ENCODE peak calls at places on chromosomes 6 and 20, in six cellular contexts. N is AG10803, D is body of pancreas, V is H1, U is B cell, W is PC-9. J is an unnamed sample.

GRCh38 chr6:79167931-79168694 is 66.4 kb downstream of the HMGN3 start:
- DNase-seq in N (peak), D (no peak), V (no peak), U (no peak), W (no peak), J (peak)

GRCh38 chr6:10613077-10613476 is 81.3 kb downstream of the C6orf52 start:
- DNase-seq in N (no peak), D (no peak), V (no peak), U (no peak), W (no peak), J (no peak)

GRCh38 chr6:109896333-109896732 is 81.8 kb upstream of the GPR6 start:
- DNase-seq in N (peak), D (no peak), V (no peak), U (no peak), W (no peak), J (peak)

GRCh38 chr6:44431118-44431725 is 43.7 kb downstream of the CDC5L start:
- DNase-seq in N (peak), D (peak), V (no peak), U (peak), W (peak), J (peak)

GRCh38 chr6:74534485-74535211 is 671.2 kb downstream of the COL12A1 start:
- DNase-seq in N (peak), D (peak), V (no peak), U (no peak), W (no peak), J (peak)

GRCh38 chr6:170437719-170438401 is 115.2 kb downstream of the PSMB1 start:
- DNase-seq in N (no peak), D (no peak), V (no peak), U (no peak), W (no peak), J (peak)

GRCh38 chr20:48724891-48725588 is 102.8 kb downstream of the PREX1 start:
- DNase-seq in N (no peak), D (no peak), V (no peak), U (no peak), W (no peak), J (no peak)

GRCh38 chr6:12033770-12034169 is 21.7 kb downstream of the HIVEP1 start:
- DNase-seq in N (peak), D (no peak), V (no peak), U (no peak), W (peak), J (peak)

GRCh38 chr6:56853541-56853940 is 101.4 kb upstream of the BEND6 start:
- DNase-seq in N (no peak), D (no peak), V (no peak), U (no peak), W (no peak), J (no peak)

GRCh38 chr20:40343390-40343789 is 345.6 kb downstream of the MAFB start:
- DNase-seq in N (no peak), D (no peak), V (no peak), U (no peak), W (no peak), J (no peak)

GRCh38 chr20:49510562-49511117 is 28.2 kb upstream of the KCNB1 start:
- DNase-seq in N (peak), D (peak), V (no peak), U (no peak), W (no peak), J (peak)

GRCh38 chr6:168496932-168497331 is 55.9 kb downstream of the SMOC2 start:
- DNase-seq in N (no peak), D (no peak), V (no peak), U (no peak), W (no peak), J (no peak)

GRCh38 chr20:56072165-56072564 is 66.8 kb upstream of the CBLN4 start:
- DNase-seq in N (no peak), D (no peak), V (no peak), U (no peak), W (no peak), J (no peak)

GRCh38 chr6:13013681-13014550 is 297.3 kb downstream of the PHACTR1 start:
- DNase-seq in N (no peak), D (peak), V (no peak), U (peak), W (no peak), J (no peak)

GRCh38 chr6:129766959-129767728 is 57.2 kb upstream of the ARHGAP18 start:
- DNase-seq in N (peak), D (peak), V (no peak), U (peak), W (peak), J (peak)

GRCh38 chr6:17621003-17621402 is 20.9 kb downstream of the FAM8A1 start:
- DNase-seq in N (no peak), D (no peak), V (no peak), U (no peak), W (no peak), J (no peak)

GRCh38 chr6:110139052-110139451 is 40.4 kb downstream of the WASF1 start:
- DNase-seq in N (no peak), D (no peak), V (no peak), U (no peak), W (no peak), J (no peak)

GRCh38 chr6:108630050-108630714 is 69.5 kb downstream of the FOXO3 start:
- DNase-seq in N (no peak), D (no peak), V (no peak), U (no peak), W (no peak), J (no peak)

GRCh38 chr6:28161410-28162079 is 19.9 kb downstream of the ZKSCAN8 start:
- DNase-seq in N (peak), D (peak), V (peak), U (peak), W (peak), J (peak)

GRCh38 chr6:20319520-20320357 is 81.9 kb upstream of the E2F3 start:
- DNase-seq in N (no peak), D (no peak), V (no peak), U (peak), W (no peak), J (no peak)

GRCh38 chr20:18056174-18057105 is 1.3 kb downstream of the OVOL2 start:
- DNase-seq in N (no peak), D (peak), V (no peak), U (peak), W (peak), J (no peak)

GRCh38 chr6:36674942-36675341 is 3.6 kb upstream of the CDKN1A start:
- DNase-seq in N (no peak), D (no peak), V (no peak), U (no peak), W (no peak), J (no peak)

GRCh38 chr6:125746731-125747588 is 2.5 kb upstream of the HEY2 start:
- DNase-seq in N (peak), D (peak), V (peak), U (peak), W (peak), J (peak)

GRCh38 chr6:44697333-44697732 is 309.8 kb downstream of the CDC5L start:
- DNase-seq in N (peak), D (no peak), V (no peak), U (no peak), W (no peak), J (no peak)

GRCh38 chr6:105364243-105364642 is 38.6 kb downstream of the PREP start:
- DNase-seq in N (no peak), D (no peak), V (no peak), U (no peak), W (no peak), J (peak)

GRCh38 chr20:10701607-10702006 is 27.8 kb upstream of the JAG1 start:
- DNase-seq in N (no peak), D (no peak), V (no peak), U (no peak), W (no peak), J (no peak)

GRCh38 chr20:10699506-10699905 is 25.7 kb upstream of the JAG1 start:
- DNase-seq in N (no peak), D (no peak), V (no peak), U (no peak), W (no peak), J (no peak)

GRCh38 chr20:10699941-10700340 is 26.1 kb upstream of the JAG1 start:
- DNase-seq in N (no peak), D (no peak), V (no peak), U (no peak), W (no peak), J (no peak)

DNA sequence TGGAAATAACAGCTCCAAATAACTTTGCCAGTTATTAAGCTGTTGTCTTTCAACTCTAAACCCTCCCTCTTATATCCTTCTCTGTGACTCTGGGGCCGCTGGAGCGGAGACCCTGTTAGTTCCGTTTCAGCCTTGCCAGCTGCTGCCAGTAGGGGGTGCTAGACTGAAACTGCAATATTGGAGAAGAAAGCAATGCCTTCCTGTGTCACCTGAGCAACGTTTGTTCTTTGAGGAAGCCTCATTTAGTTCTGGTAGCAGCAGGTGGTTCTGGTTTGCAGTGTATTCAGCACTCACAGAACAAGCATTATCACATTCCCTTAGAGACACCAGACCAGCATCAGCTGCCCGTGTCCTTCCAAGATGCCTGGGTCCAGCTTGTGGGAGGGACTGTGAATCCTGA is 22.9 kb upstream of the JAG1 start:
- DNase-seq in N (no peak), D (peak), V (peak), U (no peak), W (no peak), J (no peak)
- TF ChIP-seq CTCF in N (peak), D (peak), V (peak), U (no peak), W (peak), J (peak)

DNA sequence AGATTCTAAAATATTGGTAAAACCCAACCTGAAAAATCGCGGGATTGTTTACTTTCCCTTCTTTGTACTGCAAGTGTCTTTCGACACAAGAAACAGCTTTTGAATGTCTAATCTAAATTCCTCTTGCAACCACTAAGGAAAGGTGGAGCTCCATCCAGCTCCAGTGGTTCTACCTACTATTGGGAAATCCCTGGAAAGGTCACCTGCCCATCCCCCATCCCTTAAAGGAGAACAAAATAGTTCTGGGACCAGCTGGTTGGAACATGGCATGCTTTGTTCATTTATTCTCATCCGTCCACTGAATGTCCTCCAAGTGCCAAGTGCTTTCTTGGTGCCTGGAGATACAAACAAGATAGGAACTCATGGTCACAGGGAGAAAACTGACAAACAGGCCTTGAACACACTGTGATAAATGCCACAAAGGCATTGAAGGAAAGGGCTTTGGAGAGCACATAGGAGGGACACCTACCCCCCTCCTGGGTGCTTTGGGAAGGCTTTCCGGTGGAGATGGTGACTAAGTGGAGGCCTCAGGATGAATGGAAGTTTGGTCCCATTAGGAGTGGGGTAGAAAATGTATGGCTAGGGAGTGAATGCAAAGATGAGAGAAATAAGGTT is 2.3 kb upstream of the CITED2 start:
- DNase-seq in N (peak), D (peak), V (no peak), U (no peak), W (peak), J (peak)
- TF ChIP-seq CTCF in N (peak), D (peak), V (no peak), U (no peak), W (peak), J (no peak)

DNA sequence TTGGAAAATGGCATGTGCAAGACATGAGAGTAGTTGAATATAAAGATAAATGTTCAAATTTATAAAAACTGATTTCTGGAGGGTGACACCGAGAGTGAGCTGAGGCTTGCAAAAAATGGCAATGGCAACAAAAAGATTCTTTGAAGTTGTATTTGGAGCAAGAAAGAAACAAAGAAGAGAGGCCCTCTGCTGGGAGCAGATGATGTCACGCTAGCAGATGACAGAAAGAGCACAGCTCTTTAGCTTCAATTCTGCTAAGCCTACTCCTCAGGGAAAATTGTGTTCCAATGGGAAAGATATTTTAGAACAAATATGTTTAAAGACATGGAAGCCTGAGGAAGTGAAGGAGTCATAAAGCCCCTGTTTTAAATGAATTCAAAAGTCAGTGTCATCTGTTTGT is 125.3 kb upstream of the NOX3 start:
- DNase-seq in N (no peak), D (no peak), V (no peak), U (no peak), W (no peak), J (no peak)
- TF ChIP-seq CTCF in N (no peak), D (no peak), V (no peak), U (no peak), W (no peak), J (no peak)

GRCh38 chr6:32252326-32253009 is 28.6 kb upstream of the NOTCH4 start:
- DNase-seq in N (no peak), D (no peak), V (no peak), U (peak), W (no peak), J (no peak)

GRCh38 chr6:32254761-32255211 is 30.9 kb upstream of the NOTCH4 start:
- DNase-seq in N (no peak), D (no peak), V (no peak), U (no peak), W (no peak), J (no peak)

GRCh38 chr6:32255212-32256153 is 31.6 kb upstream of the NOTCH4 start:
- DNase-seq in N (peak), D (peak), V (peak), U (peak), W (peak), J (peak)
- TF ChIP-seq CTCF in N (peak), D (peak), V (peak), U (peak), W (peak), J (peak)

GRCh38 chr6:31396422-31397152 is 6.8 kb upstream of the MICA start:
- DNase-seq in N (peak), D (peak), V (no peak), U (peak), W (peak), J (peak)
- TF ChIP-seq CTCF in N (peak), D (peak), V (peak), U (peak), W (peak), J (peak)

GRCh38 chr6:167296902-167297301 is 5.8 kb downstream of the UNC93A start:
- DNase-seq in N (no peak), D (no peak), V (no peak), U (no peak), W (no peak), J (no peak)
- TF ChIP-seq CTCF in N (no peak), D (no peak), V (no peak), U (no peak), W (no peak), J (no peak)

DNA sequence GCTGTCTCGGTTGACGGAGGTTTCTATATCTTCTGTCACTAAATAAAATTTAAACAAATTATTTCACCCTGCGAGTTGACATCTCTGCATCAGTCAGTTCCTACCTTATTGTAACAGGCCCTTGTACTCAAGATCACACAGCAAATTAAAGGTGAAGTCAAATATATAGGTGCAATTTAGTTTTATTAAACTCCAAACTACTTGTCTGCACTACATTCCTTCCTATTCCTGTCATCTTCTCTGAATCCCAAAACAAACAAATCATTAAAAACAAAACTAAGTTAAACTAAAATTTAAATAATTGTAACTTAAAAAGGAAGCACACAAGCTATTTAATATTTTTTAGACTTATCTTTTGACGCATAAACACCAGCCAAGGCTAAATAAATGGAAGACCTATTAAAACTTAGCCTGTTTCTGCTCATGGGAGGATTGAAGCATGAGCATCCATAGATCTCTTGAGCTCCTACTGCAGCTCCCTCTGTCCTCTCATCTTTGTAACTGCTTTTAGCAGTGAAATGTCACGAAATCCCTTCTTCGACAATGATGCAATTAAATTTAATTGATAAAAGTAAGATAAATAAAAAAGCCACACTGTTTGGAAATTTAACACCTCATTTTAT is 1152.3 kb upstream of the GJE1 start:
- DNase-seq in N (peak), D (no peak), V (no peak), U (no peak), W (no peak), J (peak)
- TF ChIP-seq CTCF in N (peak), D (no peak), V (no peak), U (no peak), W (no peak), J (no peak)

DNA sequence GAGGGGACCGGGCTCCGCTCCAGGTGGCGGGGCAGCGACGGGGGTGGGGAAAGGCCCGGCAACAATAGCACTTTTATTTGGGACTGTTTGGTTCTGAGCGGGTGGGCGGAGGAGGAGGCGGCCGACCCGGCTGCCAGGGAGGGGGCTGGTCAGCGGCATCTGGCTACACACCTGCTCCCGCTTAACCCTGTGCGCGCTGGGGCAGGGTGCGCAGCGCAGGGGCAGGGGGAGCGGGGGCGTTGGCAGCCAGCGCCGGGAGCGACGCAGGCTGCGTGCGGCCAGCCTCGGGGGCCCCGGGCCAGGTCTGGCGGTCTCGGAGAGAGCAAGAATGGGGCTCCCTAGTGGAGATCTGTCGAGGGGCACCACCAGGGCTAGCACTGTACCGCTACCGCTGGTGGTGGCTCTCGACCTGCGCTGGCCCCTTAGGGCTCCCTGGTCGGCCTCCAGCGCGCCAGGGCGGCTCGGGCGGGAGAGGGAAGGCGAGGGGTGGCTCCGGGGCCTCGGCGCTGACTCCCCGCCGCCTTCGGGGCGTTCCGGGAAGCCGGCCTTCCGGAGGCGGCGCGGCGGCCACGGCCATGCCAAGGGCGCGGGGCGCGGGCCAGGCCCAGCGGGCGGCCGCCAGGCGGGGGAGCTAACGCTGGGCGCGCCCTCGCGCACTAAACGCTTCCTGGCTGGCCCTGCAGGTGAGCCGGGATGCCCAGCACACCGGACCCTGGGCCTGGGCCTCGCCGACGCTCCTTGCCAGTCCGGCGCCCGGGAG is 92.4 kb downstream of the NCR2 start:
- DNase-seq in N (no peak), D (peak), V (peak), U (peak), W (peak), J (no peak)
- TF ChIP-seq CTCF in N (no peak), D (peak), V (no peak), U (no peak), W (no peak), J (no peak)

GRCh38 chr20:62907377-62908317 is 18.7 kb downstream of the DIDO1 start:
- DNase-seq in N (no peak), D (no peak), V (no peak), U (peak), W (no peak), J (no peak)
- TF ChIP-seq CTCF in N (peak), D (peak), V (peak), U (peak), W (peak), J (peak)

J was measured in fibroblast of mammary gland.